ENCODE peak calls at places on chromosomes 12 and 14, in nine cellular contexts. J is GM23338; C is CD4-positive, CD25-positive, alpha-beta regulatory T cell; K is NCI-H2081; P is gastrocnemius medialis; W is G401; L is stimulated activated CD4-positive, alpha-beta T cell treated with anti-CD3 and anti-CD28 coated beads, Interleukin-4, amount 100 ng/mL, for 24 hours; V is effector CD8-positive, alpha-beta T cell; X is left ventricle myocardium inferior. F is an unnamed sample.

GRCh38 chr12:48859607-48860006 is 6.1 kb downstream of the RND1 start:
- DNase-seq in L (no peak), C (no peak), V (no peak), J (no peak), K (no peak), X (no peak), W (no peak), P (no peak), F (no peak)

GRCh38 chr12:51424662-51425539 is at the start of gene SLC4A8:
- DNase-seq in V (peak), W (peak), L (peak), X (peak), J (peak), P (peak), C (peak), K (peak), F (peak)

GRCh38 chr14:105325303-105325702 is 10.8 kb downstream of the PACS2 start:
- DNase-seq in W (peak), P (no peak), C (no peak), K (no peak), J (no peak), X (no peak), L (no peak), V (no peak), F (no peak)

GRCh38 chr12:108141600-108142145 is 12.6 kb downstream of the WSCD2 start:
- DNase-seq in L (no peak), W (no peak), K (no peak), X (no peak), J (no peak), V (no peak), C (no peak), P (no peak), F (no peak)

GRCh38 chr12:7143564-7143963 is 13.4 kb downstream of the CLSTN3 start:
- DNase-seq in J (no peak), K (no peak), P (no peak), W (no peak), X (no peak), V (no peak), L (no peak), C (no peak), F (no peak)

GRCh38 chr12:129607293-129607692 is 296.5 kb downstream of the TMEM132D start:
- DNase-seq in J (peak), K (no peak), V (no peak), L (no peak), P (no peak), X (no peak), W (no peak), C (no peak), F (no peak)

GRCh38 chr12:16389594-16389993 is 42.1 kb downstream of the MGST1 start:
- DNase-seq in X (no peak), V (no peak), W (no peak), K (no peak), J (no peak), L (no peak), C (no peak), P (no peak), F (peak)

GRCh38 chr14:63174760-63175191 is 29.5 kb upstream of the RHOJ start:
- DNase-seq in K (peak), W (peak), V (no peak), C (peak), L (no peak), P (no peak), J (peak), X (no peak), F (peak)

GRCh38 chr12:100324498-100324897 is 32.4 kb upstream of the SLC17A8 start:
- DNase-seq in X (no peak), W (no peak), J (no peak), P (no peak), K (no peak), C (no peak), L (no peak), V (no peak), F (no peak)

GRCh38 chr12:68804654-68805591 is 3.1 kb upstream of the MDM2 start:
- DNase-seq in L (no peak), P (no peak), V (no peak), C (no peak), J (peak), X (no peak), W (no peak), K (no peak), F (no peak)

GRCh38 chr12:11780521-11781101 is 131.1 kb downstream of the ETV6 start:
- DNase-seq in V (no peak), W (no peak), C (no peak), L (no peak), K (no peak), X (no peak), P (no peak), J (no peak), F (no peak)

GRCh38 chr12:95998611-95999300 is 2.6 kb upstream of the HAL start:
- DNase-seq in L (peak), C (peak), P (no peak), K (peak), X (no peak), V (peak), J (peak), W (peak), F (peak)

GRCh38 chr14:58082491-58083098 is 69.4 kb downstream of the ARMH4 start:
- DNase-seq in L (no peak), J (no peak), W (no peak), P (no peak), V (no peak), K (no peak), X (no peak), C (no peak), F (peak)

GRCh38 chr12:50598321-50598862 is 93.6 kb downstream of the DIP2B start:
- DNase-seq in L (no peak), V (no peak), W (no peak), C (no peak), K (no peak), P (no peak), X (no peak), J (no peak), F (peak)